ENCODE peak calls at places on chromosomes 16 and 17, in seven cellular contexts. One of them, this sample, is unnamed.

GRCh38 chr17:38440614-38441397 is 12.5 kb downstream of the ARHGAP23 start:
- DNase-seq in sigmoid colon: no peak
- DNase-seq in stomach: no peak
- DNase-seq in lower leg skin: no peak
- DNase-seq in kidney epithelial cell: no peak
- DNase-seq in fibroblast of pulmonary artery: no peak
- DNase-seq in spleen: no peak
- DNase-seq in this sample: no peak

GRCh38 chr17:1755252-1755992 is 6.4 kb upstream of the SERPINF1 start:
- DNase-seq in fibroblast of pulmonary artery: no peak
- DNase-seq in lower leg skin: no peak
- DNase-seq in stomach: no peak
- DNase-seq in sigmoid colon: no peak
- DNase-seq in spleen: no peak
- DNase-seq in kidney epithelial cell: no peak
- DNase-seq in this sample: no peak

GRCh38 chr16:67529639-67530012 is 997 bp downstream of the RIPOR1 start:
- DNase-seq in sigmoid colon: no peak
- DNase-seq in lower leg skin: no peak
- DNase-seq in spleen: peak; percentile 86
- DNase-seq in fibroblast of pulmonary artery: peak; percentile 25
- DNase-seq in stomach: no peak
- DNase-seq in kidney epithelial cell: no peak
- DNase-seq in this sample: no peak

GRCh38 chr16:8852534-8852933 is 16.3 kb downstream of the CARHSP1 start:
- DNase-seq in lower leg skin: no peak
- DNase-seq in sigmoid colon: peak; percentile 52
- DNase-seq in spleen: peak; percentile 47
- DNase-seq in stomach: no peak
- DNase-seq in fibroblast of pulmonary artery: no peak
- DNase-seq in kidney epithelial cell: no peak
- DNase-seq in this sample: no peak

GRCh38 chr16:8583199-8583598 is 7.1 kb downstream of the TMEM114 start:
- DNase-seq in sigmoid colon: no peak
- DNase-seq in spleen: no peak
- DNase-seq in stomach: no peak
- DNase-seq in lower leg skin: no peak
- DNase-seq in fibroblast of pulmonary artery: no peak
- DNase-seq in kidney epithelial cell: no peak
- DNase-seq in this sample: no peak

GRCh38 chr16:79366635-79367034 is 233.9 kb downstream of the MAF start:
- DNase-seq in fibroblast of pulmonary artery: no peak
- DNase-seq in spleen: no peak
- DNase-seq in kidney epithelial cell: no peak
- DNase-seq in lower leg skin: no peak
- DNase-seq in sigmoid colon: no peak
- DNase-seq in stomach: no peak
- DNase-seq in this sample: no peak

GRCh38 chr16:29678691-29679267 is at the start of gene QPRT:
- DNase-seq in lower leg skin: no peak
- DNase-seq in spleen: no peak
- DNase-seq in fibroblast of pulmonary artery: peak; percentile 57
- DNase-seq in stomach: no peak
- DNase-seq in sigmoid colon: peak; percentile 75
- DNase-seq in kidney epithelial cell: peak; percentile 34
- DNase-seq in this sample: no peak

GRCh38 chr17:73630531-73630930 is 13.7 kb downstream of the SDK2 start:
- DNase-seq in fibroblast of pulmonary artery: no peak
- DNase-seq in lower leg skin: no peak
- DNase-seq in spleen: peak; percentile 42
- DNase-seq in kidney epithelial cell: no peak
- DNase-seq in sigmoid colon: peak; percentile 68
- DNase-seq in stomach: no peak
- DNase-seq in this sample: no peak

GRCh38 chr16:81996664-81997529 is 14.4 kb downstream of the SDR42E1 start:
- DNase-seq in spleen: no peak
- DNase-seq in sigmoid colon: no peak
- DNase-seq in lower leg skin: no peak
- DNase-seq in kidney epithelial cell: no peak
- DNase-seq in stomach: no peak
- DNase-seq in fibroblast of pulmonary artery: peak; percentile 66
- DNase-seq in this sample: peak; percentile 84

GRCh38 chr16:88936008-88936912 is 40.7 kb downstream of the CBFA2T3 start:
- DNase-seq in kidney epithelial cell: no peak
- DNase-seq in stomach: no peak
- DNase-seq in lower leg skin: peak; percentile 46
- DNase-seq in sigmoid colon: peak; percentile 84
- DNase-seq in spleen: peak; percentile 91
- DNase-seq in fibroblast of pulmonary artery: no peak
- DNase-seq in this sample: no peak

GRCh38 chr16:81409016-81409556 is 35.5 kb upstream of the CMIP start:
- DNase-seq in spleen: peak; percentile 37
- DNase-seq in fibroblast of pulmonary artery: no peak
- DNase-seq in kidney epithelial cell: no peak
- DNase-seq in sigmoid colon: no peak
- DNase-seq in stomach: no peak
- DNase-seq in lower leg skin: no peak
- DNase-seq in this sample: no peak

GRCh38 chr16:68022728-68023537 is at the start of the genes DDX28 and DUS2:
- DNase-seq in lower leg skin: peak; percentile 92
- DNase-seq in stomach: peak; percentile 95
- DNase-seq in sigmoid colon: peak; percentile 95
- DNase-seq in fibroblast of pulmonary artery: peak; percentile 94
- DNase-seq in kidney epithelial cell: peak; percentile 51
- DNase-seq in spleen: peak; percentile 98
- DNase-seq in this sample: peak; percentile 76

GRCh38 chr16:84614075-84614474 is 3.8 kb downstream of the COTL1 start:
- DNase-seq in fibroblast of pulmonary artery: peak; percentile 28
- DNase-seq in kidney epithelial cell: no peak
- DNase-seq in lower leg skin: no peak
- DNase-seq in spleen: no peak
- DNase-seq in stomach: no peak
- DNase-seq in sigmoid colon: no peak
- DNase-seq in this sample: no peak
- H3K4me3 ChIP-seq in fibroblast of pulmonary artery: no peak overlapping the region
- H3K4me3 ChIP-seq in kidney epithelial cell: no peak overlapping the region
- H3K4me3 ChIP-seq in lower leg skin: no peak overlapping the region
- H3K4me3 ChIP-seq in spleen: peak overlapping the region; percentile 93
- H3K4me3 ChIP-seq in stomach: no peak overlapping the region
- H3K4me3 ChIP-seq in sigmoid colon: no peak overlapping the region
- H3K4me3 ChIP-seq in this sample: peak overlapping the region; percentile 20

DNA sequence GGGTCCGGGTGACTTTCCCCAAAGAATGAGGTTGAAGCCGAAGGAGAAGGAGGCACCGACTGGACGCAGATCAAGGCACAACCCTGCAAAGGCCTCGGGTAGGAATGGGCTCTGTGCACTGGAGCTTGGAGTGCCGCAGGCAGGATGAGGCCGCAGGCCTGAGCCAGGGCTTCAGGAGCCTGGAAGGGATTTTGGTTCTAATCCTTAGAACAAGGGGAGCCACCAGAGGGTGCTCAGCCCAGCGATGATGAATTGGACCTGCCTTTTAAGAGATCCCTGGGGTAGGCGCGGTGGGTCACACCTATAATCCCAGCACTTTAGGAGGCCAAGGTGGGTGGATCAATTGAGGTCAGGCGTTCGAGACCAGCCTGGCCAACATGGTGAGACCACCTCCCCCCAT is 8.1 kb downstream of the CIBAR2 start:
- DNase-seq in fibroblast of pulmonary artery: no peak
- DNase-seq in stomach: no peak
- DNase-seq in spleen: no peak
- DNase-seq in lower leg skin: no peak
- DNase-seq in sigmoid colon: no peak
- DNase-seq in kidney epithelial cell: no peak
- DNase-seq in this sample: no peak
- TF ChIP-seq CTCF in fibroblast of pulmonary artery: no peak
- TF ChIP-seq CTCF in stomach: no peak
- TF ChIP-seq CTCF in spleen: no peak
- TF ChIP-seq CTCF in lower leg skin: no peak
- TF ChIP-seq CTCF in sigmoid colon: no peak
- TF ChIP-seq CTCF in kidney epithelial cell: no peak
- TF ChIP-seq CTCF in this sample: peak; percentile 31

DNA sequence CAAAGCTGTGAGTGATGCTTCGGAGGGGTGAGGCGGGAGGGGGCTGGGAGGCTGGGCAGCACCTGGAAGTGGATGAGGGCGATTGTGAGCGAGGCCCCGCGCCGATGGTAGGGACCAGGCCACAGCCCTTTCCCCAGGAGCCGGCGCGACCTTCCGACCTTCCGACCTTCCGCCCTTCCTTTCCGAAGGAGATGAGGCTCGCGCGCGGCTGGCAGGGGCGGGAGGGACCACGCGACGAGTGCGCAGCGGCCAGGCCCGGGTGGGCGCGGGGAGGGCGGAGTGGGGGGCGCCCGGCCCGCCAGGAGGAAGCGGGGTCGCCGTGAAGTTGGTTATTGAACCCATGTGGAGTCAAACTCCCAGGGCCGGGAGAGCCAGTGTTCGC is 56.5 kb downstream of the RAP1GAP2 start:
- DNase-seq in spleen: peak; percentile 76
- DNase-seq in kidney epithelial cell: no peak
- DNase-seq in lower leg skin: no peak
- DNase-seq in sigmoid colon: no peak
- DNase-seq in stomach: no peak
- DNase-seq in fibroblast of pulmonary artery: no peak
- DNase-seq in this sample: no peak
- H3K4me3 ChIP-seq in spleen: peak overlapping the region; percentile 53
- H3K4me3 ChIP-seq in kidney epithelial cell: peak overlapping the region; percentile 59
- H3K4me3 ChIP-seq in lower leg skin: peak overlapping the region; percentile 37
- H3K4me3 ChIP-seq in sigmoid colon: peak overlapping the region; percentile 39
- H3K4me3 ChIP-seq in stomach: peak overlapping the region; percentile 66
- H3K4me3 ChIP-seq in fibroblast of pulmonary artery: peak overlapping the region; percentile 57
- H3K4me3 ChIP-seq in this sample: no peak overlapping the region

DNA sequence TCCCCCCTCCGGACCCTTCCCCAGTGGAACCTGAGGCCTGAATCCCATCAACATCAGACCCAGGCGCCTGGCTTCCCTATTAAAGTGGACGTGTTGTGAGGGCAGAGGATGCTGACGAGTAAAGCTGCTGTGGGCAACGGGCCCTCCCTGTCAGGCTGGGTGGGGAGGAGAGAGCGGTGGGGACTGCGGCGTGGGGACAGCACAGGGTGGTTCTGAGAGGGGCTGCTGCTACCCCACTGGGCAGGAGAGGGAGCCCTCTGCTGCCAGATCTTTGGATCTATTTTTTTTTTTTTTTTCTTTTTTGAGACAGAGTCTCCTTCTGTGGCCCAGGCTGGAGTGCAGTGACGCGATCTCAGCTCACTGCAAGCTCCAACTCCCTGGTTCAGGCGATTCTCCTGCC is 5.9 kb downstream of the CA5A start:
- DNase-seq in lower leg skin: no peak
- DNase-seq in sigmoid colon: no peak
- DNase-seq in kidney epithelial cell: no peak
- DNase-seq in fibroblast of pulmonary artery: no peak
- DNase-seq in spleen: no peak
- DNase-seq in stomach: no peak
- DNase-seq in this sample: no peak
- TF ChIP-seq CTCF in lower leg skin: no peak
- TF ChIP-seq CTCF in sigmoid colon: no peak
- TF ChIP-seq CTCF in kidney epithelial cell: no peak
- TF ChIP-seq CTCF in fibroblast of pulmonary artery: peak; percentile 31
- TF ChIP-seq CTCF in spleen: no peak
- TF ChIP-seq CTCF in stomach: no peak
- TF ChIP-seq CTCF in this sample: peak; percentile 48

DNA sequence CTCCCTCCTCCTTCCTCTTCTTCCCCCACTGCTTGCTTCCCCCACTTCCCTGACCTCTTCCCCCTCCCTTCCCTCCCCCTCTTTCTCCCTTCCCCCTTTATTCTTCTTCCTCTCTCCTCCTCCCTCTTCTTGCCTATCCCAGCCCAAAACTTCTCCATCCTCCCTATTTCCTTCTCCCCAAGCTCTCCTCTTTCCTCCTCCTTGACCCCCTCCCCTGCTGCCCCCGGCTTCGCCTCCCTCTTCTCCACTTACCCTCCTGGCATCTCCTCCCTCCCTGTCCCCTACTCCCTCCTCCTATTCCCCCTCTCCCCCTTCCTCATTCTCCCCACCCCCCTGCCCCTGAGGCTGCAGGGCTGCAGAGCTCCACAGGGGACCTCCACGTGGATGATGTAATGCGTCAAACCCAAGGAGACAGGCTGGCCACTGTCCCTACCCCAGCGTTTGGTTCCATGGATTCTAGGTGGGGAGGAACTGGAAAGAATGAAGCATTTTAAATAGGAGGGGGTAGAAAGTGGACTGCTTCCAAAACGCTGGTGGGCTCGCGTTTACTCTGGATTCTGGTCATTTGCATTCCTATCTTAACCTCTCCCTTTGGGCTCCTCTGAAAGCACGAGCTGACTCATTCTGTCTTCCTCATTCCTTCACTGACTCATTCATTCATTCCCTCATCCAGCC is 687 bp upstream of the COTL1 start:
- DNase-seq in sigmoid colon: no peak
- DNase-seq in kidney epithelial cell: peak; percentile 95
- DNase-seq in stomach: no peak
- DNase-seq in lower leg skin: no peak
- DNase-seq in spleen: peak; percentile 81
- DNase-seq in fibroblast of pulmonary artery: peak; percentile 92
- DNase-seq in this sample: peak; percentile 76
- H3K4me3 ChIP-seq in sigmoid colon: no peak overlapping the region
- H3K4me3 ChIP-seq in kidney epithelial cell: peak overlapping the region; percentile 6
- H3K4me3 ChIP-seq in stomach: peak overlapping the region; percentile 7
- H3K4me3 ChIP-seq in lower leg skin: no peak overlapping the region
- H3K4me3 ChIP-seq in spleen: peak overlapping the region; percentile 93
- H3K4me3 ChIP-seq in fibroblast of pulmonary artery: peak overlapping the region; percentile 34
- H3K4me3 ChIP-seq in this sample: peak overlapping the region; percentile 17

This sample was measured in retinal pigment epithelial cell.